ENCODE peak calls at places on chromosomes 6 and 20, in seven cellular contexts. One of them, this sample, is unnamed.

GRCh38 chr6:23446394-23447001 is 679.5 kb upstream of the NRSN1 start:
- DNase-seq in GM20000: no peak
- DNase-seq in MM.1S: peak
- DNase-seq in AML-193: no peak
- DNase-seq in fibroblast of lung: peak
- DNase-seq in AG09309: no peak
- DNase-seq in astrocyte of the spinal cord: peak
- DNase-seq in this sample: peak

GRCh38 chr20:13865825-13866351 is 81.1 kb downstream of the NDUFAF5 start:
- DNase-seq in AG09309: peak
- DNase-seq in astrocyte of the spinal cord: no peak
- DNase-seq in fibroblast of lung: peak
- DNase-seq in GM20000: no peak
- DNase-seq in AML-193: no peak
- DNase-seq in MM.1S: no peak
- DNase-seq in this sample: no peak

GRCh38 chr20:41654292-41654691 is 36.1 kb upstream of the CHD6 start:
- DNase-seq in AML-193: no peak
- DNase-seq in astrocyte of the spinal cord: no peak
- DNase-seq in fibroblast of lung: no peak
- DNase-seq in MM.1S: no peak
- DNase-seq in GM20000: no peak
- DNase-seq in AG09309: no peak
- DNase-seq in this sample: peak

GRCh38 chr6:23410439-23410838 is 715.6 kb upstream of the NRSN1 start:
- DNase-seq in fibroblast of lung: no peak
- DNase-seq in AML-193: no peak
- DNase-seq in astrocyte of the spinal cord: no peak
- DNase-seq in AG09309: no peak
- DNase-seq in GM20000: no peak
- DNase-seq in MM.1S: no peak
- DNase-seq in this sample: no peak

GRCh38 chr6:100456881-100457220 is 7.9 kb downstream of the SIM1 start:
- DNase-seq in AML-193: no peak
- DNase-seq in GM20000: no peak
- DNase-seq in MM.1S: no peak
- DNase-seq in AG09309: no peak
- DNase-seq in fibroblast of lung: no peak
- DNase-seq in astrocyte of the spinal cord: no peak
- DNase-seq in this sample: peak

GRCh38 chr20:2022163-2022562 is 28.3 kb upstream of the PDYN start:
- DNase-seq in astrocyte of the spinal cord: no peak
- DNase-seq in AG09309: no peak
- DNase-seq in GM20000: no peak
- DNase-seq in AML-193: no peak
- DNase-seq in MM.1S: no peak
- DNase-seq in fibroblast of lung: no peak
- DNase-seq in this sample: peak

GRCh38 chr6:167152858-167153257 is 4.9 kb downstream of the GPR31 start:
- DNase-seq in astrocyte of the spinal cord: no peak
- DNase-seq in AG09309: no peak
- DNase-seq in GM20000: peak
- DNase-seq in fibroblast of lung: no peak
- DNase-seq in AML-193: no peak
- DNase-seq in MM.1S: peak
- DNase-seq in this sample: no peak

GRCh38 chr6:166670894-166671293 is 43.8 kb upstream of the RPS6KA2 start:
- DNase-seq in AG09309: no peak
- DNase-seq in GM20000: no peak
- DNase-seq in fibroblast of lung: no peak
- DNase-seq in astrocyte of the spinal cord: no peak
- DNase-seq in MM.1S: no peak
- DNase-seq in AML-193: no peak
- DNase-seq in this sample: no peak

GRCh38 chr6:111477481-111477938 is 5.5 kb downstream of the REV3L start:
- DNase-seq in astrocyte of the spinal cord: no peak
- DNase-seq in AML-193: peak
- DNase-seq in GM20000: peak
- DNase-seq in MM.1S: no peak
- DNase-seq in AG09309: no peak
- DNase-seq in fibroblast of lung: no peak
- DNase-seq in this sample: peak

GRCh38 chr20:40424695-40425094 is 264.3 kb downstream of the MAFB start:
- DNase-seq in AML-193: no peak
- DNase-seq in GM20000: no peak
- DNase-seq in fibroblast of lung: no peak
- DNase-seq in MM.1S: no peak
- DNase-seq in AG09309: no peak
- DNase-seq in astrocyte of the spinal cord: no peak
- DNase-seq in this sample: no peak

GRCh38 chr6:126620747-126621146 is 280.8 kb downstream of the CENPW start:
- DNase-seq in AG09309: no peak
- DNase-seq in MM.1S: no peak
- DNase-seq in fibroblast of lung: no peak
- DNase-seq in GM20000: no peak
- DNase-seq in AML-193: no peak
- DNase-seq in astrocyte of the spinal cord: no peak
- DNase-seq in this sample: no peak

GRCh38 chr6:45438849-45439406 is 61.2 kb upstream of the SUPT3H start:
- DNase-seq in GM20000: no peak
- DNase-seq in MM.1S: no peak
- DNase-seq in AG09309: no peak
- DNase-seq in fibroblast of lung: peak
- DNase-seq in AML-193: peak
- DNase-seq in astrocyte of the spinal cord: peak
- DNase-seq in this sample: no peak

GRCh38 chr6:69816569-69816968 is 19.8 kb upstream of the LMBRD1 start:
- DNase-seq in GM20000: no peak
- DNase-seq in astrocyte of the spinal cord: no peak
- DNase-seq in MM.1S: no peak
- DNase-seq in fibroblast of lung: no peak
- DNase-seq in AG09309: no peak
- DNase-seq in AML-193: no peak
- DNase-seq in this sample: no peak

GRCh38 chr6:122631571-122632249 is 21.5 kb downstream of the PKIB start:
- DNase-seq in MM.1S: no peak
- DNase-seq in GM20000: no peak
- DNase-seq in astrocyte of the spinal cord: no peak
- DNase-seq in fibroblast of lung: no peak
- DNase-seq in AML-193: no peak
- DNase-seq in AG09309: no peak
- DNase-seq in this sample: no peak

GRCh38 chr6:84583784-84584183 is 180.6 kb downstream of the TBX18 start:
- DNase-seq in MM.1S: no peak
- DNase-seq in astrocyte of the spinal cord: peak
- DNase-seq in AG09309: no peak
- DNase-seq in AML-193: no peak
- DNase-seq in fibroblast of lung: no peak
- DNase-seq in GM20000: no peak
- DNase-seq in this sample: no peak

GRCh38 chr20:48738399-48739304 is 89.1 kb downstream of the PREX1 start:
- DNase-seq in AML-193: no peak
- DNase-seq in AG09309: no peak
- DNase-seq in MM.1S: no peak
- DNase-seq in astrocyte of the spinal cord: no peak
- DNase-seq in GM20000: peak
- DNase-seq in fibroblast of lung: no peak
- DNase-seq in this sample: no peak

GRCh38 chr6:148965287-148965686 is 218.5 kb downstream of the UST start:
- DNase-seq in AG09309: no peak
- DNase-seq in GM20000: no peak
- DNase-seq in fibroblast of lung: no peak
- DNase-seq in MM.1S: no peak
- DNase-seq in astrocyte of the spinal cord: no peak
- DNase-seq in AML-193: no peak
- DNase-seq in this sample: no peak

This sample was measured in H7.